ENCODE peak calls at places on chromosomes 11 and 22, in ten cellular contexts. One of them, this sample, is unnamed.

GRCh38 chr11:5196067-5196466 is 4.4 kb downstream of the OR51V1 start:
- DNase-seq in nephron progenitor cell: no peak
- DNase-seq in kidney epithelial cell: no peak
- DNase-seq in foreskin fibroblast: no peak
- DNase-seq in GM06990: no peak
- DNase-seq in CD8-positive, alpha-beta T cell: no peak
- DNase-seq in PC-3: no peak
- DNase-seq in fibroblast of mammary gland: no peak
- DNase-seq in CD4-positive, alpha-beta T cell: no peak
- DNase-seq in adrenal gland: no peak
- DNase-seq in this sample: no peak

GRCh38 chr11:132296946-132297610 is 926.7 kb downstream of the NTM start:
- DNase-seq in kidney epithelial cell: no peak
- DNase-seq in adrenal gland: no peak
- DNase-seq in CD4-positive, alpha-beta T cell: no peak
- DNase-seq in fibroblast of mammary gland: no peak
- DNase-seq in PC-3: no peak
- DNase-seq in foreskin fibroblast: no peak
- DNase-seq in GM06990: no peak
- DNase-seq in CD8-positive, alpha-beta T cell: no peak
- DNase-seq in nephron progenitor cell: no peak
- DNase-seq in this sample: no peak

GRCh38 chr22:16917144-16918003 is 90.6 kb downstream of the GAB4 start:
- DNase-seq in nephron progenitor cell: peak
- DNase-seq in CD8-positive, alpha-beta T cell: peak
- DNase-seq in fibroblast of mammary gland: peak
- DNase-seq in adrenal gland: peak
- DNase-seq in kidney epithelial cell: peak
- DNase-seq in PC-3: peak
- DNase-seq in CD4-positive, alpha-beta T cell: peak
- DNase-seq in foreskin fibroblast: peak
- DNase-seq in GM06990: peak
- DNase-seq in this sample: peak

GRCh38 chr11:44178381-44178780 is 82.9 kb downstream of the EXT2 start:
- DNase-seq in CD4-positive, alpha-beta T cell: no peak
- DNase-seq in foreskin fibroblast: peak
- DNase-seq in GM06990: no peak
- DNase-seq in PC-3: no peak
- DNase-seq in nephron progenitor cell: no peak
- DNase-seq in fibroblast of mammary gland: peak
- DNase-seq in CD8-positive, alpha-beta T cell: no peak
- DNase-seq in adrenal gland: no peak
- DNase-seq in kidney epithelial cell: no peak
- DNase-seq in this sample: no peak

GRCh38 chr22:29225422-29226090 is 19.9 kb downstream of the EMID1 start:
- DNase-seq in GM06990: no peak
- DNase-seq in CD8-positive, alpha-beta T cell: no peak
- DNase-seq in PC-3: no peak
- DNase-seq in fibroblast of mammary gland: peak
- DNase-seq in CD4-positive, alpha-beta T cell: no peak
- DNase-seq in adrenal gland: peak
- DNase-seq in foreskin fibroblast: peak
- DNase-seq in kidney epithelial cell: no peak
- DNase-seq in nephron progenitor cell: no peak
- DNase-seq in this sample: no peak

GRCh38 chr11:108534274-108534882 is 36.2 kb upstream of the POGLUT3 start:
- DNase-seq in CD4-positive, alpha-beta T cell: no peak
- DNase-seq in fibroblast of mammary gland: no peak
- DNase-seq in PC-3: no peak
- DNase-seq in kidney epithelial cell: no peak
- DNase-seq in adrenal gland: no peak
- DNase-seq in GM06990: no peak
- DNase-seq in nephron progenitor cell: no peak
- DNase-seq in CD8-positive, alpha-beta T cell: no peak
- DNase-seq in foreskin fibroblast: no peak
- DNase-seq in this sample: no peak

GRCh38 chr11:58919561-58919960 is 19.7 kb upstream of the GLYATL1 start:
- DNase-seq in CD4-positive, alpha-beta T cell: no peak
- DNase-seq in foreskin fibroblast: no peak
- DNase-seq in adrenal gland: no peak
- DNase-seq in nephron progenitor cell: no peak
- DNase-seq in kidney epithelial cell: no peak
- DNase-seq in fibroblast of mammary gland: no peak
- DNase-seq in GM06990: no peak
- DNase-seq in PC-3: no peak
- DNase-seq in CD8-positive, alpha-beta T cell: no peak
- DNase-seq in this sample: no peak

GRCh38 chr11:79419120-79419519 is 21.7 kb downstream of the TENM4 start:
- DNase-seq in foreskin fibroblast: peak
- DNase-seq in fibroblast of mammary gland: peak
- DNase-seq in CD8-positive, alpha-beta T cell: no peak
- DNase-seq in adrenal gland: peak
- DNase-seq in CD4-positive, alpha-beta T cell: no peak
- DNase-seq in GM06990: no peak
- DNase-seq in kidney epithelial cell: peak
- DNase-seq in PC-3: peak
- DNase-seq in nephron progenitor cell: no peak
- DNase-seq in this sample: no peak

GRCh38 chr22:45318558-45319318 is 9.0 kb downstream of the FAM118A start:
- DNase-seq in CD8-positive, alpha-beta T cell: peak
- DNase-seq in foreskin fibroblast: no peak
- DNase-seq in adrenal gland: no peak
- DNase-seq in PC-3: no peak
- DNase-seq in nephron progenitor cell: no peak
- DNase-seq in fibroblast of mammary gland: peak
- DNase-seq in kidney epithelial cell: peak
- DNase-seq in GM06990: peak
- DNase-seq in CD4-positive, alpha-beta T cell: peak
- DNase-seq in this sample: peak

GRCh38 chr11:23509023-23509422 is 648.7 kb upstream of the CCDC179 start:
- DNase-seq in PC-3: peak
- DNase-seq in CD4-positive, alpha-beta T cell: no peak
- DNase-seq in GM06990: no peak
- DNase-seq in nephron progenitor cell: no peak
- DNase-seq in foreskin fibroblast: peak
- DNase-seq in CD8-positive, alpha-beta T cell: no peak
- DNase-seq in fibroblast of mammary gland: peak
- DNase-seq in adrenal gland: no peak
- DNase-seq in kidney epithelial cell: peak
- DNase-seq in this sample: no peak

GRCh38 chr22:38984224-38984623 is 2.1 kb downstream of the APOBEC3B start:
- DNase-seq in GM06990: no peak
- DNase-seq in foreskin fibroblast: no peak
- DNase-seq in CD4-positive, alpha-beta T cell: no peak
- DNase-seq in adrenal gland: no peak
- DNase-seq in PC-3: no peak
- DNase-seq in CD8-positive, alpha-beta T cell: no peak
- DNase-seq in kidney epithelial cell: no peak
- DNase-seq in fibroblast of mammary gland: no peak
- DNase-seq in nephron progenitor cell: no peak
- DNase-seq in this sample: no peak

GRCh38 chr11:29750392-29750791 is 266.4 kb downstream of the KCNA4 start:
- DNase-seq in CD4-positive, alpha-beta T cell: no peak
- DNase-seq in fibroblast of mammary gland: no peak
- DNase-seq in CD8-positive, alpha-beta T cell: no peak
- DNase-seq in GM06990: no peak
- DNase-seq in foreskin fibroblast: no peak
- DNase-seq in kidney epithelial cell: no peak
- DNase-seq in PC-3: no peak
- DNase-seq in nephron progenitor cell: no peak
- DNase-seq in adrenal gland: no peak
- DNase-seq in this sample: no peak

GRCh38 chr11:134660416-134660815 is 248.4 kb upstream of the B3GAT1 start:
- DNase-seq in CD4-positive, alpha-beta T cell: no peak
- DNase-seq in fibroblast of mammary gland: no peak
- DNase-seq in kidney epithelial cell: no peak
- DNase-seq in foreskin fibroblast: no peak
- DNase-seq in adrenal gland: peak
- DNase-seq in PC-3: no peak
- DNase-seq in nephron progenitor cell: no peak
- DNase-seq in GM06990: no peak
- DNase-seq in CD8-positive, alpha-beta T cell: no peak
- DNase-seq in this sample: no peak

DNA sequence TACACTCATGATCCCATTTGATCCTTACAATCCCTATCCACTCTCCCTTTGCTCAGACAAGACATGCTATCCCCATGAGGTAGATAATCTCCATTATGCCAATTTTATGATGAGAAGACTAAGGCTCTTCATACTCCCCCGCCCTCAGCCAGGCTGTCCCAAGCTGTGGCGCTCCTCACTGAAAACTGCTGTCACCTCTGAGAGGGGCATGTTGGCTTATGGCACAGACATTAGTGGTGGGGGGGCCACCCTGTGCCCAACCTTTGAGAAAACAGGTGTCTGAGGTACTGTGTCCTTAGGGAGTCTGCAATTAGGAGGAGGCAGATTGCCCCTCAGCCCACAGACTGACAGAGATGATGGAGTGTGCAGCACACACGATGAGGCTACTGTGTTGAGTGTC is 2.4 kb downstream of the DDTL start:
- DNase-seq in foreskin fibroblast: no peak
- DNase-seq in CD4-positive, alpha-beta T cell: no peak
- DNase-seq in nephron progenitor cell: no peak
- DNase-seq in PC-3: no peak
- DNase-seq in GM06990: no peak
- DNase-seq in CD8-positive, alpha-beta T cell: no peak
- DNase-seq in adrenal gland: no peak
- DNase-seq in kidney epithelial cell: no peak
- DNase-seq in fibroblast of mammary gland: no peak
- DNase-seq in this sample: no peak
- TF ChIP-seq CTCF in foreskin fibroblast: no peak
- TF ChIP-seq CTCF in CD4-positive, alpha-beta T cell: no peak
- TF ChIP-seq CTCF in nephron progenitor cell: no peak
- TF ChIP-seq CTCF in PC-3: no peak
- TF ChIP-seq CTCF in GM06990: no peak
- TF ChIP-seq CTCF in CD8-positive, alpha-beta T cell: no peak
- TF ChIP-seq CTCF in adrenal gland: no peak
- TF ChIP-seq CTCF in kidney epithelial cell: no peak
- TF ChIP-seq CTCF in fibroblast of mammary gland: no peak
- TF ChIP-seq CTCF in this sample: no peak

GRCh38 chr11:1825039-1825740 is 9.6 kb upstream of the SYT8 start:
- DNase-seq in GM06990: no peak
- DNase-seq in adrenal gland: no peak
- DNase-seq in nephron progenitor cell: peak
- DNase-seq in kidney epithelial cell: no peak
- DNase-seq in fibroblast of mammary gland: no peak
- DNase-seq in CD4-positive, alpha-beta T cell: no peak
- DNase-seq in CD8-positive, alpha-beta T cell: no peak
- DNase-seq in PC-3: no peak
- DNase-seq in foreskin fibroblast: no peak
- DNase-seq in this sample: peak
- TF ChIP-seq CTCF in GM06990: peak
- TF ChIP-seq CTCF in adrenal gland: no peak
- TF ChIP-seq CTCF in nephron progenitor cell: peak
- TF ChIP-seq CTCF in kidney epithelial cell: peak
- TF ChIP-seq CTCF in fibroblast of mammary gland: peak
- TF ChIP-seq CTCF in CD4-positive, alpha-beta T cell: no peak
- TF ChIP-seq CTCF in CD8-positive, alpha-beta T cell: no peak
- TF ChIP-seq CTCF in PC-3: peak
- TF ChIP-seq CTCF in foreskin fibroblast: no peak
- TF ChIP-seq CTCF in this sample: peak

DNA sequence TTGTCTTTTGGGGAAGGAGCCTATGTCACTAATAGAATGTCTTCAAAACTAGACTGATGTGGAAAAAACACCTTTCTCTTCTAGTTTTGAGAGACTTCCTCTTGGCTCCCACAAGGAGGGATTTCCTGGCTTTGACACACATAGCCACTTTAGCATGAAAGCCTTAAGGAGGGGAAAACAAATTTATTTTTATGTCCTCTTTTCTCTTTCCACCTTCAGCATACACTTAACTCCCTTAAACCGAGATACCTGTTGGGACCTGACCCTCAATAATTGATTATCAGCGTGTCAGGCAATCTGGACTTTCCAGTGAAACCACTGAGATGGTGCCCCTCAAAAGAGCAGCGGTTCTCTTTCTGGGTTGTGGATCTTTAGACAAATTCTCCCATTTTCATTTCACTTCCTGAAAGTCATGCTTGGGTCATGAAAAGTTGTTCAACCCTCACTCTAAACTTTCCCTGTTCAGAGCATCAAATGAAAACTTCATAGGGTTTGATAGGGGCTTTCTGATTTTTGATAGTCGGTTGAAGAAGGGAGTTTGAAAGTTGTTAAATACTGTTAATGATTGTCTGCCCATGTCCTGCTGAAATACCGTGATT is 9.1 kb downstream of the EFCAB6 start:
- DNase-seq in adrenal gland: no peak
- DNase-seq in kidney epithelial cell: no peak
- DNase-seq in GM06990: no peak
- DNase-seq in CD8-positive, alpha-beta T cell: no peak
- DNase-seq in PC-3: no peak
- DNase-seq in CD4-positive, alpha-beta T cell: no peak
- DNase-seq in foreskin fibroblast: no peak
- DNase-seq in fibroblast of mammary gland: no peak
- DNase-seq in nephron progenitor cell: no peak
- DNase-seq in this sample: no peak
- TF ChIP-seq CTCF in adrenal gland: no peak
- TF ChIP-seq CTCF in kidney epithelial cell: no peak
- TF ChIP-seq CTCF in GM06990: no peak
- TF ChIP-seq CTCF in CD8-positive, alpha-beta T cell: no peak
- TF ChIP-seq CTCF in PC-3: no peak
- TF ChIP-seq CTCF in CD4-positive, alpha-beta T cell: no peak
- TF ChIP-seq CTCF in foreskin fibroblast: no peak
- TF ChIP-seq CTCF in fibroblast of mammary gland: no peak
- TF ChIP-seq CTCF in nephron progenitor cell: no peak
- TF ChIP-seq CTCF in this sample: no peak

GRCh38 chr11:128630367-128631230 is 43.2 kb upstream of the ETS1 start:
- DNase-seq in PC-3: peak
- DNase-seq in adrenal gland: peak
- DNase-seq in GM06990: peak
- DNase-seq in foreskin fibroblast: peak
- DNase-seq in nephron progenitor cell: peak
- DNase-seq in kidney epithelial cell: peak
- DNase-seq in fibroblast of mammary gland: peak
- DNase-seq in CD8-positive, alpha-beta T cell: peak
- DNase-seq in CD4-positive, alpha-beta T cell: peak
- DNase-seq in this sample: peak
- TF ChIP-seq CTCF in PC-3: peak
- TF ChIP-seq CTCF in adrenal gland: peak
- TF ChIP-seq CTCF in GM06990: peak
- TF ChIP-seq CTCF in foreskin fibroblast: peak
- TF ChIP-seq CTCF in nephron progenitor cell: peak
- TF ChIP-seq CTCF in kidney epithelial cell: peak
- TF ChIP-seq CTCF in fibroblast of mammary gland: peak
- TF ChIP-seq CTCF in CD8-positive, alpha-beta T cell: peak
- TF ChIP-seq CTCF in CD4-positive, alpha-beta T cell: peak
- TF ChIP-seq CTCF in this sample: peak